ENCODE peak calls at places on chromosomes 2 and 18, in eight cellular contexts. One of them, this sample, is unnamed.

GRCh38 chr2:82790277-82791021 is 1668.6 kb downstream of the SUCLG1 start:
- DNase-seq in GM23338: no peak
- DNase-seq in uterus: no peak
- DNase-seq in psoas muscle: no peak
- DNase-seq in cardiac fibroblast: peak
- DNase-seq in heart left ventricle: no peak
- DNase-seq in fibroblast of lung: peak
- DNase-seq in effector memory CD4-positive, alpha-beta T cell: no peak
- DNase-seq in this sample: peak

GRCh38 chr2:11473604-11474440 is 7.9 kb upstream of the E2F6 start:
- DNase-seq in effector memory CD4-positive, alpha-beta T cell: no peak
- DNase-seq in cardiac fibroblast: no peak
- DNase-seq in uterus: no peak
- DNase-seq in GM23338: no peak
- DNase-seq in fibroblast of lung: no peak
- DNase-seq in psoas muscle: no peak
- DNase-seq in heart left ventricle: no peak
- DNase-seq in this sample: no peak

GRCh38 chr2:43759195-43759594 is 14.6 kb upstream of the DYNC2LI1 start:
- DNase-seq in fibroblast of lung: peak
- DNase-seq in effector memory CD4-positive, alpha-beta T cell: no peak
- DNase-seq in uterus: no peak
- DNase-seq in cardiac fibroblast: peak
- DNase-seq in GM23338: no peak
- DNase-seq in psoas muscle: no peak
- DNase-seq in heart left ventricle: no peak
- DNase-seq in this sample: peak

GRCh38 chr2:203662963-203663362 is 43.5 kb upstream of the CD28 start:
- DNase-seq in effector memory CD4-positive, alpha-beta T cell: no peak
- DNase-seq in GM23338: no peak
- DNase-seq in fibroblast of lung: no peak
- DNase-seq in psoas muscle: no peak
- DNase-seq in heart left ventricle: no peak
- DNase-seq in cardiac fibroblast: no peak
- DNase-seq in uterus: no peak
- DNase-seq in this sample: no peak

GRCh38 chr2:3643371-3644245 is 14.4 kb upstream of the ALLC start:
- DNase-seq in cardiac fibroblast: no peak
- DNase-seq in uterus: no peak
- DNase-seq in GM23338: no peak
- DNase-seq in fibroblast of lung: no peak
- DNase-seq in effector memory CD4-positive, alpha-beta T cell: no peak
- DNase-seq in heart left ventricle: no peak
- DNase-seq in psoas muscle: peak
- DNase-seq in this sample: no peak

GRCh38 chr2:42848270-42848669 is 55.9 kb upstream of the HAAO start:
- DNase-seq in uterus: peak
- DNase-seq in heart left ventricle: no peak
- DNase-seq in psoas muscle: no peak
- DNase-seq in cardiac fibroblast: peak
- DNase-seq in fibroblast of lung: no peak
- DNase-seq in GM23338: no peak
- DNase-seq in effector memory CD4-positive, alpha-beta T cell: no peak
- DNase-seq in this sample: no peak

GRCh38 chr2:181165199-181165868 is 184.9 kb downstream of the UBE2E3 start:
- DNase-seq in psoas muscle: no peak
- DNase-seq in heart left ventricle: no peak
- DNase-seq in GM23338: no peak
- DNase-seq in uterus: no peak
- DNase-seq in fibroblast of lung: no peak
- DNase-seq in effector memory CD4-positive, alpha-beta T cell: no peak
- DNase-seq in cardiac fibroblast: no peak
- DNase-seq in this sample: no peak

GRCh38 chr2:166157578-166157977 is 29.8 kb upstream of the SCN1A start:
- DNase-seq in fibroblast of lung: no peak
- DNase-seq in psoas muscle: no peak
- DNase-seq in effector memory CD4-positive, alpha-beta T cell: no peak
- DNase-seq in heart left ventricle: no peak
- DNase-seq in GM23338: no peak
- DNase-seq in cardiac fibroblast: no peak
- DNase-seq in uterus: no peak
- DNase-seq in this sample: no peak

GRCh38 chr2:201298462-201298861 is 38.1 kb downstream of the CASP8 start:
- DNase-seq in GM23338: no peak
- DNase-seq in cardiac fibroblast: no peak
- DNase-seq in heart left ventricle: no peak
- DNase-seq in fibroblast of lung: peak
- DNase-seq in uterus: no peak
- DNase-seq in effector memory CD4-positive, alpha-beta T cell: no peak
- DNase-seq in psoas muscle: no peak
- DNase-seq in this sample: peak

GRCh38 chr2:191501390-191502168 is 176.4 kb upstream of the NABP1 start:
- DNase-seq in fibroblast of lung: peak
- DNase-seq in GM23338: no peak
- DNase-seq in psoas muscle: no peak
- DNase-seq in effector memory CD4-positive, alpha-beta T cell: no peak
- DNase-seq in uterus: no peak
- DNase-seq in cardiac fibroblast: peak
- DNase-seq in heart left ventricle: no peak
- DNase-seq in this sample: peak

GRCh38 chr2:46545015-46545839 is 65.9 kb downstream of the TMEM247 start:
- DNase-seq in psoas muscle: no peak
- DNase-seq in cardiac fibroblast: no peak
- DNase-seq in uterus: no peak
- DNase-seq in GM23338: no peak
- DNase-seq in effector memory CD4-positive, alpha-beta T cell: no peak
- DNase-seq in heart left ventricle: no peak
- DNase-seq in fibroblast of lung: no peak
- DNase-seq in this sample: no peak

GRCh38 chr2:47133046-47133445 is 22.1 kb downstream of the STPG4 start:
- DNase-seq in cardiac fibroblast: no peak
- DNase-seq in uterus: no peak
- DNase-seq in effector memory CD4-positive, alpha-beta T cell: no peak
- DNase-seq in GM23338: no peak
- DNase-seq in psoas muscle: no peak
- DNase-seq in heart left ventricle: no peak
- DNase-seq in fibroblast of lung: no peak
- DNase-seq in this sample: no peak

GRCh38 chr2:57934659-57935058 is 111.9 kb upstream of the VRK2 start:
- DNase-seq in effector memory CD4-positive, alpha-beta T cell: no peak
- DNase-seq in uterus: no peak
- DNase-seq in GM23338: no peak
- DNase-seq in psoas muscle: no peak
- DNase-seq in heart left ventricle: no peak
- DNase-seq in cardiac fibroblast: no peak
- DNase-seq in fibroblast of lung: no peak
- DNase-seq in this sample: no peak

GRCh38 chr2:42858140-42859005 is 66.0 kb upstream of the HAAO start:
- DNase-seq in GM23338: no peak
- DNase-seq in heart left ventricle: no peak
- DNase-seq in effector memory CD4-positive, alpha-beta T cell: no peak
- DNase-seq in psoas muscle: no peak
- DNase-seq in fibroblast of lung: no peak
- DNase-seq in uterus: peak
- DNase-seq in cardiac fibroblast: no peak
- DNase-seq in this sample: no peak

GRCh38 chr18:77763530-77763929 is 513.9 kb downstream of the GALR1 start:
- DNase-seq in fibroblast of lung: no peak
- DNase-seq in heart left ventricle: no peak
- DNase-seq in psoas muscle: no peak
- DNase-seq in uterus: no peak
- DNase-seq in effector memory CD4-positive, alpha-beta T cell: no peak
- DNase-seq in cardiac fibroblast: no peak
- DNase-seq in GM23338: no peak
- DNase-seq in this sample: no peak

GRCh38 chr2:101736233-101736632 is 38.7 kb downstream of the MAP4K4 start:
- DNase-seq in uterus: no peak
- DNase-seq in fibroblast of lung: no peak
- DNase-seq in cardiac fibroblast: no peak
- DNase-seq in GM23338: no peak
- DNase-seq in heart left ventricle: no peak
- DNase-seq in effector memory CD4-positive, alpha-beta T cell: no peak
- DNase-seq in psoas muscle: no peak
- DNase-seq in this sample: no peak

GRCh38 chr2:27326536-27326935 is 3.6 kb upstream of the MPV17 start:
- DNase-seq in uterus: no peak
- DNase-seq in cardiac fibroblast: no peak
- DNase-seq in fibroblast of lung: no peak
- DNase-seq in psoas muscle: no peak
- DNase-seq in GM23338: no peak
- DNase-seq in heart left ventricle: no peak
- DNase-seq in effector memory CD4-positive, alpha-beta T cell: no peak
- DNase-seq in this sample: no peak

GRCh38 chr18:55110436-55110835 is 151.2 kb upstream of the CCDC68 start:
- DNase-seq in effector memory CD4-positive, alpha-beta T cell: no peak
- DNase-seq in GM23338: no peak
- DNase-seq in psoas muscle: peak
- DNase-seq in fibroblast of lung: peak
- DNase-seq in cardiac fibroblast: peak
- DNase-seq in heart left ventricle: peak
- DNase-seq in uterus: no peak
- DNase-seq in this sample: no peak

GRCh38 chr18:21489119-21489750 is 111.3 kb downstream of the ESCO1 start:
- DNase-seq in cardiac fibroblast: peak
- DNase-seq in effector memory CD4-positive, alpha-beta T cell: no peak
- DNase-seq in fibroblast of lung: peak
- DNase-seq in heart left ventricle: no peak
- DNase-seq in psoas muscle: no peak
- DNase-seq in uterus: no peak
- DNase-seq in GM23338: peak
- DNase-seq in this sample: peak

GRCh38 chr2:45169339-45170190 is 160.3 kb upstream of the SIX2 start:
- DNase-seq in heart left ventricle: no peak
- DNase-seq in cardiac fibroblast: peak
- DNase-seq in effector memory CD4-positive, alpha-beta T cell: no peak
- DNase-seq in uterus: no peak
- DNase-seq in GM23338: peak
- DNase-seq in fibroblast of lung: no peak
- DNase-seq in psoas muscle: peak
- DNase-seq in this sample: no peak
- H3K4me3 ChIP-seq in heart left ventricle: peak
- H3K4me3 ChIP-seq in cardiac fibroblast: peak
- H3K4me3 ChIP-seq in effector memory CD4-positive, alpha-beta T cell: no peak
- H3K4me3 ChIP-seq in uterus: peak
- H3K4me3 ChIP-seq in GM23338: peak
- H3K4me3 ChIP-seq in fibroblast of lung: peak
- H3K4me3 ChIP-seq in psoas muscle: peak
- H3K4me3 ChIP-seq in this sample: peak

GRCh38 chr2:106158871-106159270 is 35.2 kb downstream of the UXS1 start:
- DNase-seq in GM23338: no peak
- DNase-seq in cardiac fibroblast: no peak
- DNase-seq in heart left ventricle: no peak
- DNase-seq in uterus: no peak
- DNase-seq in fibroblast of lung: no peak
- DNase-seq in effector memory CD4-positive, alpha-beta T cell: peak
- DNase-seq in psoas muscle: no peak
- DNase-seq in this sample: no peak

GRCh38 chr2:106161938-106162814 is 31.9 kb downstream of the UXS1 start:
- DNase-seq in psoas muscle: no peak
- DNase-seq in effector memory CD4-positive, alpha-beta T cell: no peak
- DNase-seq in cardiac fibroblast: peak
- DNase-seq in GM23338: no peak
- DNase-seq in fibroblast of lung: peak
- DNase-seq in uterus: no peak
- DNase-seq in heart left ventricle: no peak
- DNase-seq in this sample: no peak

GRCh38 chr2:106160786-106161261 is 33.3 kb downstream of the UXS1 start:
- DNase-seq in effector memory CD4-positive, alpha-beta T cell: no peak
- DNase-seq in fibroblast of lung: no peak
- DNase-seq in psoas muscle: peak
- DNase-seq in cardiac fibroblast: no peak
- DNase-seq in GM23338: no peak
- DNase-seq in uterus: no peak
- DNase-seq in heart left ventricle: no peak
- DNase-seq in this sample: no peak

GRCh38 chr2:106158131-106158530 is 36.0 kb downstream of the UXS1 start:
- DNase-seq in GM23338: no peak
- DNase-seq in uterus: no peak
- DNase-seq in psoas muscle: no peak
- DNase-seq in heart left ventricle: no peak
- DNase-seq in cardiac fibroblast: no peak
- DNase-seq in fibroblast of lung: no peak
- DNase-seq in effector memory CD4-positive, alpha-beta T cell: no peak
- DNase-seq in this sample: no peak

GRCh38 chr2:106159867-106160785 is 34.0 kb downstream of the UXS1 start:
- DNase-seq in heart left ventricle: no peak
- DNase-seq in cardiac fibroblast: no peak
- DNase-seq in fibroblast of lung: no peak
- DNase-seq in uterus: no peak
- DNase-seq in psoas muscle: no peak
- DNase-seq in GM23338: peak
- DNase-seq in effector memory CD4-positive, alpha-beta T cell: peak
- DNase-seq in this sample: no peak
- H3K4me3 ChIP-seq in heart left ventricle: peak
- H3K4me3 ChIP-seq in cardiac fibroblast: no peak
- H3K4me3 ChIP-seq in fibroblast of lung: no peak
- H3K4me3 ChIP-seq in uterus: no peak
- H3K4me3 ChIP-seq in psoas muscle: peak
- H3K4me3 ChIP-seq in GM23338: no peak
- H3K4me3 ChIP-seq in effector memory CD4-positive, alpha-beta T cell: peak
- H3K4me3 ChIP-seq in this sample: no peak

GRCh38 chr18:3250237-3251107 is 2.9 kb downstream of the MYL12A start:
- DNase-seq in cardiac fibroblast: peak
- DNase-seq in psoas muscle: no peak
- DNase-seq in effector memory CD4-positive, alpha-beta T cell: no peak
- DNase-seq in fibroblast of lung: peak
- DNase-seq in heart left ventricle: no peak
- DNase-seq in uterus: no peak
- DNase-seq in GM23338: no peak
- DNase-seq in this sample: peak
- H3K4me3 ChIP-seq in cardiac fibroblast: no peak
- H3K4me3 ChIP-seq in psoas muscle: peak
- H3K4me3 ChIP-seq in effector memory CD4-positive, alpha-beta T cell: peak
- H3K4me3 ChIP-seq in fibroblast of lung: peak
- H3K4me3 ChIP-seq in heart left ventricle: peak
- H3K4me3 ChIP-seq in uterus: no peak
- H3K4me3 ChIP-seq in GM23338: no peak
- H3K4me3 ChIP-seq in this sample: peak

GRCh38 chr18:26656944-26657536 is 108.7 kb upstream of the KCTD1 start:
- DNase-seq in heart left ventricle: peak
- DNase-seq in psoas muscle: peak
- DNase-seq in uterus: peak
- DNase-seq in effector memory CD4-positive, alpha-beta T cell: no peak
- DNase-seq in cardiac fibroblast: peak
- DNase-seq in GM23338: peak
- DNase-seq in fibroblast of lung: peak
- DNase-seq in this sample: peak

GRCh38 chr18:26656401-26656943 is 108.1 kb upstream of the KCTD1 start:
- DNase-seq in uterus: peak
- DNase-seq in fibroblast of lung: no peak
- DNase-seq in GM23338: no peak
- DNase-seq in heart left ventricle: peak
- DNase-seq in psoas muscle: no peak
- DNase-seq in effector memory CD4-positive, alpha-beta T cell: no peak
- DNase-seq in cardiac fibroblast: no peak
- DNase-seq in this sample: no peak

GRCh38 chr18:26655614-26656400 is 107.5 kb upstream of the KCTD1 start:
- DNase-seq in uterus: peak
- DNase-seq in fibroblast of lung: peak
- DNase-seq in heart left ventricle: peak
- DNase-seq in psoas muscle: peak
- DNase-seq in cardiac fibroblast: peak
- DNase-seq in effector memory CD4-positive, alpha-beta T cell: no peak
- DNase-seq in GM23338: peak
- DNase-seq in this sample: no peak

GRCh38 chr18:26654173-26655009 is 106.0 kb upstream of the KCTD1 start:
- DNase-seq in cardiac fibroblast: peak
- DNase-seq in psoas muscle: no peak
- DNase-seq in uterus: no peak
- DNase-seq in effector memory CD4-positive, alpha-beta T cell: no peak
- DNase-seq in GM23338: no peak
- DNase-seq in heart left ventricle: no peak
- DNase-seq in fibroblast of lung: no peak
- DNase-seq in this sample: no peak

GRCh38 chr18:26655010-26655613 is 106.8 kb upstream of the KCTD1 start:
- DNase-seq in heart left ventricle: no peak
- DNase-seq in fibroblast of lung: peak
- DNase-seq in uterus: no peak
- DNase-seq in cardiac fibroblast: peak
- DNase-seq in psoas muscle: no peak
- DNase-seq in GM23338: no peak
- DNase-seq in effector memory CD4-positive, alpha-beta T cell: no peak
- DNase-seq in this sample: no peak
- H3K4me3 ChIP-seq in heart left ventricle: peak
- H3K4me3 ChIP-seq in fibroblast of lung: no peak
- H3K4me3 ChIP-seq in uterus: peak
- H3K4me3 ChIP-seq in cardiac fibroblast: peak
- H3K4me3 ChIP-seq in psoas muscle: peak
- H3K4me3 ChIP-seq in GM23338: peak
- H3K4me3 ChIP-seq in effector memory CD4-positive, alpha-beta T cell: no peak
- H3K4me3 ChIP-seq in this sample: peak

This sample was measured in skeletal muscle cell.